ENCODE peak calls at places on chromosomes 11 and 22, in eight cellular contexts. J is SK-N-SH, I is fibroblast of villous mesenchyme, H is choroid plexus epithelial cell, C is WERI-Rb-1, E is NB4, L is BJ, V is H9. T is an unnamed sample.

GRCh38 chr22:26722159-26722558 is 64.8 kb downstream of the MIAT start:
- DNase-seq in H (no peak), V (no peak), J (no peak), I (no peak), L (peak; percentile 39), E (no peak), C (no peak), T (no peak)

GRCh38 chr22:30214703-30215405 is 31.7 kb downstream of the LIF start:
- DNase-seq in C (no peak), L (no peak), E (no peak), J (no peak), H (no peak), I (no peak), V (peak; percentile 56), T (no peak)

GRCh38 chr11:131943296-131943695 is 572.9 kb downstream of the NTM start:
- DNase-seq in H (no peak), E (no peak), L (no peak), V (no peak), I (no peak), C (no peak), J (no peak), T (no peak)

GRCh38 chr11:106717222-106717621 is 301.1 kb downstream of the GUCY1A2 start:
- DNase-seq in J (no peak), L (no peak), I (no peak), E (no peak), H (no peak), V (no peak), C (no peak), T (no peak)

GRCh38 chr11:86518211-86518610 is 143.5 kb downstream of the CCDC81 start:
- DNase-seq in J (no peak), C (no peak), L (no peak), H (no peak), I (no peak), E (no peak), V (no peak), T (no peak)

GRCh38 chr11:30798547-30799236 is 212.5 kb upstream of the MPPED2 start:
- DNase-seq in E (no peak), J (no peak), I (no peak), H (no peak), C (no peak), L (no peak), V (no peak), T (no peak)

GRCh38 chr11:63882555-63883242 is 34.3 kb downstream of the RCOR2 start:
- DNase-seq in C (no peak), L (no peak), I (no peak), J (peak; percentile 79), H (no peak), V (peak; percentile 82), E (peak; percentile 93), T (peak; percentile 44)

GRCh38 chr11:126308271-126308671 is 4.4 kb downstream of the DCPS start:
- DNase-seq in C (no peak), V (no peak), H (no peak), I (no peak), J (no peak), L (no peak), E (no peak), T (no peak)

GRCh38 chr11:62444835-62445234 is 26.0 kb downstream of the SCGB1A1 start:
- DNase-seq in L (no peak), E (no peak), I (no peak), V (no peak), H (no peak), J (no peak), C (no peak), T (no peak)

GRCh38 chr11:33620423-33621120 is 80.1 kb downstream of the C11orf91 start:
- DNase-seq in L (no peak), H (peak; percentile 63), J (peak; percentile 34), V (no peak), E (no peak), I (no peak), C (no peak), T (no peak)

GRCh38 chr22:29073618-29074275 is 912 bp downstream of the KREMEN1 start:
- DNase-seq in E (peak; percentile 40), J (no peak), V (peak; percentile 70), C (no peak), I (peak; percentile 39), H (peak; percentile 30), L (no peak), T (peak; percentile 68)

GRCh38 chr11:105489431-105489830 is 120.4 kb upstream of the GRIA4 start:
- DNase-seq in L (no peak), V (no peak), E (no peak), H (peak; percentile 46), I (peak; percentile 39), C (no peak), J (no peak), T (peak; percentile 59)

GRCh38 chr11:57339305-57339704 is 1.2 kb downstream of the P2RX3 start:
- DNase-seq in I (no peak), J (no peak), V (no peak), H (no peak), E (no peak), L (no peak), C (no peak), T (peak; percentile 37)

GRCh38 chr11:114154271-114155047 is 94.9 kb downstream of the ZBTB16 start:
- DNase-seq in H (peak; percentile 95), L (no peak), J (no peak), I (peak; percentile 98), C (no peak), E (peak; percentile 82), V (no peak), T (no peak)

GRCh38 chr11:114447892-114448291 is 8.6 kb downstream of the REXO2 start:
- DNase-seq in H (peak; percentile 60), I (peak; percentile 92), C (no peak), J (no peak), E (no peak), V (no peak), L (peak; percentile 72), T (no peak)

GRCh38 chr11:132848336-132848735 is 684.0 kb downstream of the OPCML start:
- DNase-seq in V (no peak), C (no peak), E (no peak), L (peak; percentile 10), J (no peak), H (peak; percentile 65), I (no peak), T (no peak)

GRCh38 chr11:26579683-26580082 is 7.6 kb upstream of the MUC15 start:
- DNase-seq in V (no peak), C (no peak), E (no peak), L (no peak), I (no peak), J (no peak), H (no peak), T (no peak)

DNA sequence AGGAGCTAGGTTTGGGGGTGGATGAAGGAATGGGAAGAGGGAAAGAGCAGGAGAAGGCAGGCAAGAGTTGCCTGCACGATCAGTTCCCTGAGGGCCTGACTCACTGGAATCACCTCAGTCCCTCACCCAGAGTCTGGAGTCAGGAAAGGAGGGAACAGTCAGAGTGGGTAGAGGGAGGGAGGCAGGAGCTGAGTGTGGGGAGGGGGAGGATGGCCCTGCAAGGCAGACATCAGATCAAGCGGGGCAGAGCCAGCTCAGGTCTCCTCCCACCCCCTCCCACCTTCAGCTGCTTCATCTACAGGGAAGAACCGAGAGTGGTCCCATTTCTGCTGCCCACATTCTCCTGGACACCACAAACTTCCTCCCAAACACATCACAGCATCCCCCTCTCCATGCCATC is 58.9 kb downstream of the PDE2A start:
- DNase-seq in H (no peak), I (no peak), C (no peak), V (no peak), J (no peak), E (no peak), L (no peak), T (no peak)
- TF ChIP-seq CTCF in H (no peak), I (no peak), C (no peak), V (no peak), J (no peak), E (no peak), L (no peak), T (no peak)

GRCh38 chr11:764322-765024 is 12.8 kb downstream of the GATD1 start:
- DNase-seq in H (no peak), C (no peak), E (no peak), L (no peak), V (no peak), I (no peak), J (peak; percentile 24), T (no peak)

GRCh38 chr11:763073-763463 is 14.2 kb downstream of the GATD1 start:
- DNase-seq in J (peak; percentile 24), C (no peak), V (peak; percentile 76), L (no peak), H (no peak), I (no peak), E (no peak), T (no peak)

GRCh38 chr11:763549-764321 is 13.6 kb downstream of the GATD1 start:
- DNase-seq in C (no peak), V (peak; percentile 70), J (peak; percentile 27), L (no peak), E (no peak), H (no peak), I (no peak), T (no peak)

GRCh38 chr11:761526-762108 is 14.4 kb downstream of the TALDO1 start:
- DNase-seq in L (no peak), J (no peak), I (no peak), C (no peak), V (no peak), E (peak; percentile 32), H (no peak), T (no peak)

GRCh38 chr11:762421-763072 is 14.7 kb downstream of the GATD1 start:
- DNase-seq in I (peak; percentile 75), J (peak; percentile 82), E (peak; percentile 76), H (peak; percentile 72), V (peak; percentile 70), C (peak; percentile 84), L (no peak), T (peak; percentile 69)
- TF ChIP-seq CTCF in I (peak; percentile 31), J (peak; percentile 34), E (peak; percentile 37), H (peak; percentile 25), V (peak; percentile 42), C (peak; percentile 67), L (peak; percentile 49), T (peak; percentile 24)

GRCh38 chr11:130145975-130146776 is 13.4 kb upstream of the ST14 start:
- DNase-seq in E (no peak), H (peak; percentile 46), C (no peak), V (peak; percentile 99), J (no peak), L (no peak), I (no peak), T (no peak)
- TF ChIP-seq CTCF in E (no peak), H (peak; percentile 48), C (peak; percentile 23), V (peak; percentile 62), J (peak; percentile 13), L (peak; percentile 22), I (peak; percentile 17), T (no peak)

GRCh38 chr22:21981874-21982273 is 713 bp downstream of the TOP3B start:
- DNase-seq in L (no peak), J (no peak), V (no peak), C (no peak), H (peak; percentile 4), E (no peak), I (no peak), T (no peak)

GRCh38 chr22:21978564-21979386 is 3.8 kb downstream of the TOP3B start:
- DNase-seq in E (no peak), C (no peak), I (no peak), V (no peak), H (no peak), L (no peak), J (peak; percentile 16), T (no peak)

GRCh38 chr22:21977814-21978213 is 4.8 kb downstream of the TOP3B start:
- DNase-seq in V (no peak), J (no peak), L (no peak), E (no peak), H (no peak), I (no peak), C (no peak), T (no peak)

GRCh38 chr22:21982338-21982965 is at the start of gene TOP3B:
- DNase-seq in L (no peak), J (peak; percentile 92), E (peak; percentile 86), I (peak; percentile 76), V (peak; percentile 69), H (peak; percentile 78), C (peak; percentile 82), T (peak; percentile 88)

GRCh38 chr22:21980547-21980946 is 2.0 kb downstream of the TOP3B start:
- DNase-seq in J (no peak), E (no peak), I (no peak), V (no peak), C (no peak), H (no peak), L (no peak), T (no peak)
- TF ChIP-seq CTCF in J (no peak), E (no peak), I (no peak), V (no peak), C (no peak), H (no peak), L (no peak), T (no peak)